ENCODE peak calls at places on chromosomes 4 and X, in eight cellular contexts. I, J, A, N, L, O, E and K are unnamed samples.

GRCh38 chr4:98745372-98745771 is 87.0 kb upstream of the TSPAN5 start:
- DNase-seq in E (no peak), I (no peak), J (no peak), L (peak), O (no peak), A (peak), N (no peak), K (no peak)

GRCh38 chrX:135985123-135985973 is at the start of gene SLC9A6:
- DNase-seq in N (no peak), J (peak), I (peak), E (peak), L (peak), A (peak), O (no peak), K (no peak)

GRCh38 chr4:87075876-87076275 is 141.1 kb downstream of the AFF1 start:
- DNase-seq in I (no peak), O (no peak), A (no peak), E (no peak), N (no peak), J (no peak), L (no peak), K (no peak)

GRCh38 chr4:121428721-121429120 is 47.9 kb upstream of the QRFPR start:
- DNase-seq in N (no peak), J (no peak), L (no peak), E (no peak), O (no peak), I (no peak), A (no peak), K (peak)

GRCh38 chr4:143626134-143626859 is 74.2 kb downstream of the FREM3 start:
- DNase-seq in N (no peak), O (no peak), J (no peak), I (no peak), L (no peak), E (no peak), A (no peak), K (peak)

GRCh38 chrX:19709812-19710518 is 177.4 kb downstream of the SH3KBP1 start:
- DNase-seq in J (no peak), A (no peak), I (no peak), O (no peak), N (no peak), L (no peak), E (no peak), K (peak)

GRCh38 chr4:143514432-143514831 is 930 bp downstream of the SMARCA5 start:
- DNase-seq in J (no peak), L (peak), O (no peak), I (peak), N (no peak), A (peak), E (peak), K (peak)

GRCh38 chrX:140912606-140913005 is 89.8 kb upstream of the SPANXB1 start:
- DNase-seq in I (no peak), O (no peak), J (no peak), N (no peak), L (no peak), A (no peak), E (no peak), K (no peak)

GRCh38 chr4:79255793-79256192 is 70.1 kb downstream of the NAA11 start:
- DNase-seq in N (no peak), I (no peak), J (no peak), A (peak), O (no peak), L (no peak), E (no peak), K (no peak)

GRCh38 chr4:153466637-153467153 is 535 bp downstream of the TMEM131L start:
- DNase-seq in O (no peak), N (no peak), J (no peak), L (peak), I (no peak), E (peak), A (peak), K (no peak)

GRCh38 chrX:118503260-118504041 is 7.8 kb downstream of the DOCK11 start:
- DNase-seq in E (no peak), O (no peak), I (no peak), L (no peak), J (no peak), N (peak), A (no peak), K (no peak)

GRCh38 chr4:185186769-185187168 is 17.0 kb downstream of the CFAP97 start:
- DNase-seq in A (no peak), O (no peak), J (no peak), L (no peak), N (no peak), E (no peak), I (no peak), K (no peak)

GRCh38 chr4:3013323-3013722 is 50.0 kb downstream of the GRK4 start:
- DNase-seq in L (no peak), J (no peak), N (no peak), E (no peak), A (no peak), I (no peak), O (no peak), K (no peak)

GRCh38 chrX:26032141-26032917 is 105.8 kb upstream of the MAGEB18 start:
- DNase-seq in N (no peak), E (no peak), A (no peak), I (no peak), J (no peak), L (no peak), O (no peak), K (peak)

GRCh38 chr4:5750052-5750950 is 39.3 kb downstream of the EVC start:
- DNase-seq in O (no peak), J (no peak), I (no peak), N (no peak), A (no peak), L (no peak), E (no peak), K (no peak)

GRCh38 chr4:101039367-101039766 is 308.0 kb downstream of the PPP3CA start:
- DNase-seq in J (no peak), L (peak), N (no peak), I (no peak), A (no peak), E (no peak), O (no peak), K (no peak)

GRCh38 chrX:37712458-37712857 is 26.9 kb downstream of the XK start:
- DNase-seq in L (no peak), E (no peak), I (no peak), O (no peak), N (no peak), A (no peak), J (no peak), K (peak)

GRCh38 chr4:1187182-1187581 is 14.8 kb upstream of the SPON2 start:
- DNase-seq in L (no peak), A (no peak), J (no peak), O (no peak), E (peak), I (peak), N (no peak), K (no peak)